ENCODE peak calls at places on chromosomes 12 and 14, in ten cellular contexts. B is ovary, S is tibial artery, E is transverse colon, X is fibroblast of lung, R is suprapubic skin, T is psoas muscle, L is AG04450, N is IMR-90, Y is heart right ventricle. H is an unnamed sample. For H3K9me3, the result is how much of the 10 kb centered on the place peaks cover.

GRCh38 chr12:56338643-56339422 is at the start of gene IL23A:
- DNase-seq in T (no peak), X (peak), B (no peak), L (no peak), R (no peak), S (no peak), E (peak), Y (no peak), N (peak), H (no peak)

GRCh38 chr14:77302926-77303325 is 17.8 kb downstream of the POMT2 start:
- DNase-seq in T (no peak), X (peak), S (no peak), E (no peak), N (peak), R (no peak), L (no peak), Y (no peak), B (no peak), H (no peak)

GRCh38 chr14:104390221-104390931 is 189.2 kb upstream of the C14orf180 start:
- DNase-seq in B (no peak), L (no peak), T (no peak), Y (no peak), S (peak), X (no peak), R (peak), E (no peak), N (no peak), H (no peak)

GRCh38 chr12:121253638-121254335 is 42.7 kb downstream of the CAMKK2 start:
- DNase-seq in S (no peak), E (no peak), L (no peak), T (no peak), X (no peak), B (no peak), N (no peak), Y (no peak), R (no peak), H (no peak)

GRCh38 chr12:32444895-32445294 is 45.5 kb downstream of the FGD4 start:
- DNase-seq in E (no peak), Y (no peak), R (no peak), N (peak), L (no peak), S (no peak), B (no peak), X (peak), T (no peak), H (no peak)

GRCh38 chr12:96425973-96426372 is 25.7 kb upstream of the CDK17 start:
- DNase-seq in Y (no peak), E (no peak), L (peak), N (peak), S (no peak), B (no peak), R (no peak), T (no peak), X (peak), H (no peak)

GRCh38 chr14:51616724-51617409 is 34.8 kb upstream of the FRMD6 start:
- DNase-seq in E (no peak), B (no peak), Y (peak), X (peak), T (no peak), L (peak), S (no peak), N (peak), R (no peak), H (no peak)

GRCh38 chr14:72879431-72879830 is 14.5 kb downstream of the DPF3 start:
- DNase-seq in X (no peak), S (no peak), R (no peak), Y (no peak), E (no peak), L (no peak), N (no peak), T (no peak), B (no peak), H (no peak)

GRCh38 chr12:43540474-43540873 is 11.5 kb downstream of the ADAMTS20 start:
- DNase-seq in T (no peak), S (no peak), L (no peak), Y (no peak), B (no peak), R (no peak), X (no peak), N (no peak), E (no peak), H (no peak)

GRCh38 chr12:15757553-15758255 is 31.5 kb downstream of the EPS8 start:
- DNase-seq in L (no peak), S (no peak), Y (no peak), E (no peak), R (no peak), T (no peak), B (no peak), N (peak), X (peak), H (no peak)

GRCh38 chr14:105066285-105067071 is 1.2 kb upstream of the GPR132 start:
- DNase-seq in X (no peak), B (no peak), L (no peak), R (peak), E (no peak), Y (peak), T (no peak), N (no peak), S (peak), H (no peak)

GRCh38 chr12:9227953-9228352 is 19.8 kb upstream of the PZP start:
- DNase-seq in S (no peak), X (no peak), L (no peak), T (no peak), B (no peak), Y (no peak), E (no peak), R (no peak), N (no peak), H (no peak)

GRCh38 chr14:106204063-106204462 is 677.7 kb downstream of the TMEM121 start:
- DNase-seq in L (no peak), R (no peak), E (no peak), S (no peak), B (no peak), X (no peak), Y (no peak), T (no peak), N (no peak), H (no peak)
- H3K9me3 ChIP-seq in L (half or more), R (under half), E (under half), S (under half), B (under half), X (under half), Y (under half), T (under half), N (under half), H (under half)

DNA sequence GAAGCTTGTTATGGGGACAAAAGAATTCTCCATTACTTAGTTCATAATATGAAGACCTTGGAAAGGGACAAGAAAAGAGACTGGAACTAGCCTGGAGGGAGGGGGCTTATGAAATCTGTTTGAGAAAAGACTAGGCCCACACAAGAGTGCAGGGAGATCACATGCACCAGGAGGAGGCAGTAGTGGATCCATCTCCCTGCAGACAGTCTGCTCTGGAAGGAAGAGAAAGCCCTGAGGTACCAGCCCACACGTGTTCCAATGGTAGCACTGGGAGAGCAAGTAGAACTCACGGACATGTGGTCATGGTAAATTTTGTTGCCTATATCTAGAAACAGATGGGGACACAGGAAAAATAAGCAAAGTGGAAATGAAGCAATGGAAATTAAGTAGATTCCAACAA is 445.4 kb downstream of the SOX5 start:
- DNase-seq in S (no peak), E (no peak), N (no peak), R (no peak), X (no peak), T (no peak), L (no peak), B (no peak), Y (no peak), H (no peak)
- TF ChIP-seq CTCF in S (no peak), E (no peak), N (no peak), R (no peak), X (no peak), T (no peak), L (no peak), B (no peak), Y (no peak), H (peak)

GRCh38 chr14:84785997-84786396 is 743.9 kb upstream of the FLRT2 start:
- DNase-seq in R (no peak), N (peak), L (no peak), E (no peak), Y (no peak), S (no peak), X (peak), B (no peak), T (no peak), H (no peak)
- H3K9me3 ChIP-seq in R (under half), N (under half), L (under half), E (under half), Y (under half), S (under half), X (under half), B (under half), T (under half), H (under half)

GRCh38 chr12:68113644-68114043 is 45.9 kb downstream of the IFNG start:
- DNase-seq in T (no peak), B (no peak), L (no peak), N (no peak), Y (no peak), E (peak), R (no peak), S (no peak), X (no peak), H (peak)
- TF ChIP-seq CTCF in T (no peak), B (no peak), L (peak), N (no peak), Y (no peak), E (no peak), R (no peak), S (no peak), X (no peak), H (peak)

GRCh38 chr14:100807979-100808734 is 17.8 kb upstream of the MEG3 start:
- DNase-seq in B (no peak), T (no peak), L (no peak), N (no peak), X (no peak), R (no peak), S (no peak), Y (no peak), E (no peak), H (no peak)
- H3K9me3 ChIP-seq in B (under half), T (under half), L (half or more), N (under half), X (under half), R (under half), S (under half), Y (under half), E (under half), H (half or more)

GRCh38 chr12:123073962-123074801 is 76.7 kb downstream of the PITPNM2 start:
- DNase-seq in N (no peak), E (no peak), T (no peak), L (no peak), R (peak), X (no peak), S (no peak), Y (no peak), B (no peak), H (no peak)

GRCh38 chr12:123076604-123077297 is 74.1 kb downstream of the PITPNM2 start:
- DNase-seq in R (no peak), B (peak), Y (no peak), S (no peak), E (no peak), N (no peak), X (peak), L (no peak), T (no peak), H (no peak)

GRCh38 chr12:123077298-123078113 is 73.4 kb downstream of the PITPNM2 start:
- DNase-seq in S (no peak), B (no peak), T (no peak), R (no peak), E (no peak), N (no peak), X (no peak), L (no peak), Y (no peak), H (no peak)

GRCh38 chr12:123075092-123075491 is 75.8 kb downstream of the PITPNM2 start:
- DNase-seq in E (no peak), T (no peak), S (no peak), Y (no peak), B (peak), X (no peak), N (no peak), L (no peak), R (no peak), H (no peak)

DNA sequence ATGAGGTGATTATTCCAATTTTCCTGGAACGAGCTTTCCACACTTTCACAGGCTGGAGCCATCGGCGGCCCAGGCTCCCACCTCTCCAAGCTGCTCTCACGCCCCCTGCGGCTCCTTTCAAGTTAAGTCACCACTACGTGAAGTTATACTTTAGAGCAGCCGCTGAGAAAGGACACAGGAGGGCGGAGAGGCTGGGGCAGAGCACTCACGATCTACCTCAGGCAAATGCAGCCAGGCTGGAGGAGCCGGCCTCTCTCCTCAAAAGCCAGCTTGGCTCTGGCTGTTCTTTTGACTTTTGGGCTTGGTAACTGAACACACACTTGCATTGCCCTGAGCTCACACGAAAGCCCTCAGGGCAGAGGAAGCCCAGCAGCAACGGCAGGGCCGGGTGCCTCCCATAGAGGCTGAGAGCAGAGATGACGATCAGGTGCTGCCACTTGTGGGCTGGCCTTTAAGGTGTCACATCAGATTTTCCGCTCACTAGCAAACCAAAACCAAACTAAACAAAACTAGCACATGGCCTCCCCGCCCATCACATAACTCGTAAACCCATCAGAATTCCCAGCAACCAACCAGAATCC is 75.2 kb downstream of the PITPNM2 start:
- DNase-seq in L (no peak), R (no peak), X (peak), T (no peak), N (no peak), E (peak), B (peak), Y (no peak), S (no peak), H (peak)
- TF ChIP-seq CTCF in L (no peak), R (no peak), X (no peak), T (no peak), N (no peak), E (no peak), B (no peak), Y (no peak), S (no peak), H (peak)

DNA sequence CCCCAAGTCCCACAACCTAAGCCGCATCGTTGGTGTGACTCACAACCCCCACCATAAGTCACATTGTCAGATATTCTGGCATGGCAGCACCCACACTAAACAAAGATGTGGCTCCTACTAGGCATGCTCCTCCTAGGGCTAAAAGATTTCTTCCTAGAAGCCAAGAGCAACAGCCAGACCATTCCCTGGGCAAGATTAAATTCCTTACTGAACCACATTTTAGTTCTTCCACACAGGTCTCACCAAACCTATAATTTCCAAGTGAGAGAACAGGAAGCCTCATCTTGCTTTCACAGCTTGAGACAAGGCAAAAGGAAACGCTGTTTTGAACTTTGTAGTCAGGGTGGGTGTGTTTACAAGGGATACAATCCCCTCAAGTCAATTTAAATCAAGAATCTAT is 632.8 kb downstream of the DIO2 start:
- DNase-seq in X (peak), S (no peak), R (no peak), L (no peak), Y (no peak), E (no peak), B (no peak), T (no peak), N (no peak), H (no peak)
- H3K9me3 ChIP-seq in X (under half), S (under half), R (under half), L (under half), Y (under half), E (under half), B (under half), T (under half), N (under half), H (under half)

DNA sequence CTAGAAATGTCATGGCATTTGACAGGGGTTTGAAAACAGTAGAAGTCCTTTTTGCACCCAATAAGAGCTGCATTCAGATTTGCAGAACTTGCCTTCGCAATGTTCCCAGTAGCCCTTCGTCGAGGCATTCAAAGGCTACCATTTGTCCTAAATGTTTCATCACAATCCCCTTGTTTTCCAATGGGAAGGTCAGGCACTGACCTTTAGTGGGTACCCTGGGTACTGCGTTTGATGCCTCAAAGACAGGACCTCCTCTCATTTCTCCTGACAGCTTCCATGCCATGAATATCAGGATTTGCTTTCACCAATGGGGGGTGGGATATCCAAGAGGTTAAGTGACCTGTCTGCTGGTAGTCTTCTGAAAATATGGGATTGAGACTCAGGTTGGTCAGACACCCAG is 1063.1 kb downstream of the BCL11B start:
- DNase-seq in N (no peak), E (no peak), B (no peak), R (no peak), S (no peak), T (no peak), Y (no peak), L (no peak), X (no peak), H (no peak)
- TF ChIP-seq CTCF in N (no peak), E (no peak), B (no peak), R (no peak), S (no peak), T (no peak), Y (no peak), L (no peak), X (no peak), H (no peak)

H was measured in WERI-Rb-1.